ENCODE peak calls at places on chromosome 14, in nine cellular contexts. L is heart left ventricle, Y is body of pancreas, C is HepG2, W is breast epithelium, G is upper lobe of left lung, Q is IMR-90, J is K562, I is ovary. Z is an unnamed sample.

GRCh38 chr14:55097894-55098560 is 31.0 kb upstream of the LGALS3 start:
- DNase-seq in C (no peak), Y (no peak), G (peak), Q (no peak), W (no peak), J (no peak), L (no peak), I (no peak), Z (no peak)

GRCh38 chr14:52883658-52884057 is 67.2 kb downstream of the FERMT2 start:
- DNase-seq in Q (no peak), L (no peak), G (no peak), W (no peak), J (no peak), Y (no peak), C (no peak), I (no peak), Z (no peak)

GRCh38 chr14:34439090-34439489 is 22.9 kb downstream of the SPTSSA start:
- DNase-seq in L (no peak), Y (no peak), C (no peak), J (no peak), W (no peak), G (no peak), I (no peak), Q (no peak), Z (no peak)

GRCh38 chr14:95256011-95256775 is 63.5 kb downstream of the CLMN start:
- DNase-seq in G (no peak), I (no peak), C (no peak), L (no peak), Q (no peak), W (no peak), J (no peak), Y (no peak), Z (no peak)

GRCh38 chr14:37376944-37377609 is 179.3 kb downstream of the MIPOL1 start:
- DNase-seq in C (no peak), I (no peak), Q (no peak), Y (no peak), L (no peak), J (no peak), W (no peak), G (no peak), Z (no peak)

GRCh38 chr14:52391866-52392600 is 77.9 kb downstream of the PTGER2 start:
- DNase-seq in W (no peak), G (no peak), L (no peak), I (no peak), Q (peak), C (no peak), J (no peak), Y (no peak), Z (peak)

GRCh38 chr14:85217412-85217811 is 312.5 kb upstream of the FLRT2 start:
- DNase-seq in Y (no peak), J (no peak), L (no peak), C (no peak), I (no peak), W (no peak), Q (peak), G (no peak), Z (no peak)

GRCh38 chr14:50659327-50659974 is 8.7 kb downstream of the SAV1 start:
- DNase-seq in J (no peak), I (no peak), G (peak), W (peak), C (no peak), L (no peak), Y (peak), Q (no peak), Z (no peak)

GRCh38 chr14:72810201-72810600 is 83.7 kb downstream of the DPF3 start:
- DNase-seq in J (no peak), G (no peak), Q (no peak), C (no peak), W (no peak), L (no peak), I (no peak), Y (no peak), Z (no peak)

GRCh38 chr14:31096255-31096654 is 70.1 kb upstream of the STRN3 start:
- DNase-seq in J (no peak), I (no peak), C (no peak), W (no peak), Q (peak), G (no peak), Y (no peak), L (no peak), Z (no peak)

GRCh38 chr14:64137657-64138290 is 156.4 kb downstream of the ESR2 start:
- DNase-seq in Y (peak), G (no peak), L (no peak), Q (peak), I (peak), J (peak), C (no peak), W (no peak), Z (no peak)

GRCh38 chr14:50489851-50490250 is 42.5 kb downstream of the MAP4K5 start:
- DNase-seq in G (no peak), W (no peak), I (no peak), L (no peak), C (no peak), J (no peak), Q (no peak), Y (no peak), Z (no peak)

GRCh38 chr14:90399541-90400444 is 3.0 kb downstream of the CALM1 start:
- DNase-seq in L (peak), W (peak), Q (peak), J (peak), C (peak), I (peak), G (peak), Y (peak), Z (peak)

GRCh38 chr14:61177279-61178225 is 103.6 kb downstream of the TMEM30B start:
- DNase-seq in I (no peak), G (no peak), W (no peak), Q (peak), C (no peak), Y (no peak), J (no peak), L (no peak), Z (peak)

GRCh38 chr14:88872976-88873375 is 48.5 kb downstream of the TTC8 start:
- DNase-seq in Q (no peak), W (no peak), I (no peak), L (no peak), J (no peak), Y (no peak), G (no peak), C (no peak), Z (no peak)

GRCh38 chr14:75223664-75224154 is 47.3 kb upstream of the TMED10 start:
- DNase-seq in Q (peak), W (no peak), Y (peak), C (no peak), I (no peak), J (no peak), L (peak), G (peak), Z (no peak)

GRCh38 chr14:76434220-76434619 is 58.3 kb downstream of the ESRRB start:
- DNase-seq in Y (no peak), G (no peak), C (no peak), Q (no peak), J (no peak), W (no peak), I (no peak), L (no peak), Z (no peak)

GRCh38 chr14:75289840-75290388 is 11.3 kb downstream of the FOS start:
- DNase-seq in Y (no peak), J (no peak), C (no peak), I (no peak), L (no peak), Q (no peak), W (no peak), G (peak), Z (no peak)

GRCh38 chr14:24206260-24207103 is 986 bp downstream of the TSSK4 start:
- DNase-seq in J (no peak), I (no peak), G (no peak), Q (no peak), C (no peak), L (no peak), W (no peak), Y (peak), Z (no peak)

GRCh38 chr14:69326611-69327010 is 66.7 kb downstream of the GALNT16 start:
- DNase-seq in G (no peak), I (no peak), Y (peak), J (no peak), W (no peak), C (no peak), L (no peak), Q (no peak), Z (no peak)

GRCh38 chr14:35416108-35416750 is 11.7 kb upstream of the NFKBIA start:
- DNase-seq in J (no peak), Y (no peak), L (no peak), Q (no peak), G (no peak), I (no peak), W (no peak), C (no peak), Z (no peak)

GRCh38 chr14:88791252-88791621 is 1.5 kb downstream of the EML5 start:
- DNase-seq in L (no peak), Q (no peak), I (no peak), J (no peak), G (no peak), W (no peak), Y (no peak), C (no peak), Z (no peak)

GRCh38 chr14:58863576-58864345 is 226.0 kb downstream of the DACT1 start:
- DNase-seq in C (no peak), J (no peak), Y (no peak), G (no peak), Q (peak), W (no peak), L (no peak), I (no peak), Z (no peak)

GRCh38 chr14:71645656-71646055 is 286.6 kb upstream of the RGS6 start:
- DNase-seq in Q (peak), L (no peak), W (no peak), G (no peak), C (no peak), Y (no peak), J (no peak), I (no peak), Z (no peak)

GRCh38 chr14:60561845-60562746 is 53.1 kb downstream of the SIX6 start:
- DNase-seq in C (peak), G (no peak), Q (peak), I (peak), J (peak), L (peak), Y (peak), W (no peak), Z (peak)

GRCh38 chr14:103131580-103131979 is 8.3 kb downstream of the TNFAIP2 start:
- DNase-seq in C (no peak), L (no peak), Q (no peak), J (no peak), W (no peak), I (peak), G (no peak), Y (no peak), Z (no peak)

GRCh38 chr14:90061849-90062794 is at the start of gene KCNK13:
- DNase-seq in J (no peak), C (no peak), Q (no peak), W (no peak), L (peak), Y (no peak), G (peak), I (no peak), Z (no peak)

GRCh38 chr14:88616697-88617096 is 53.9 kb downstream of the ZC3H14 start:
- DNase-seq in Q (no peak), J (no peak), G (no peak), C (no peak), I (no peak), W (no peak), L (no peak), Y (no peak), Z (no peak)

GRCh38 chr14:99287269-99287942 is 15.4 kb upstream of the BCL11B start:
- DNase-seq in L (no peak), I (no peak), Y (no peak), J (no peak), C (no peak), G (no peak), Q (no peak), W (no peak), Z (no peak)

GRCh38 chr14:73491256-73491976 is 683 bp downstream of the RIOX1 start:
- DNase-seq in W (peak), Y (peak), C (peak), G (peak), Q (peak), I (peak), L (peak), J (peak), Z (peak)

GRCh38 chr14:101175731-101176534 is 272.4 kb upstream of the RTL1 start:
- DNase-seq in C (no peak), J (no peak), Y (no peak), Q (no peak), I (no peak), W (no peak), G (no peak), L (no peak), Z (no peak)

GRCh38 chr14:71465316-71465715 is 466.9 kb upstream of the RGS6 start:
- DNase-seq in I (no peak), J (no peak), Q (peak), C (no peak), W (no peak), L (no peak), G (no peak), Y (no peak), Z (no peak)

GRCh38 chr14:104639889-104640548 is 35.4 kb upstream of the TMEM179 start:
- DNase-seq in Y (peak), C (peak), G (peak), Q (peak), I (peak), J (peak), W (no peak), L (peak), Z (peak)

GRCh38 chr14:104872469-104873341 is 7.6 kb downstream of the CEP170B start:
- DNase-seq in L (peak), W (no peak), I (no peak), Y (no peak), C (no peak), J (no peak), Q (peak), G (no peak), Z (peak)

GRCh38 chr14:34498684-34499412 is 36.8 kb upstream of the SPTSSA start:
- DNase-seq in Y (peak), C (peak), I (no peak), G (no peak), L (no peak), J (no peak), Q (peak), W (no peak), Z (no peak)

GRCh38 chr14:77822741-77823140 is 22.8 kb downstream of the ADCK1 start:
- DNase-seq in G (no peak), L (no peak), C (no peak), I (no peak), Q (no peak), J (peak), Y (no peak), W (no peak), Z (no peak)

DNA sequence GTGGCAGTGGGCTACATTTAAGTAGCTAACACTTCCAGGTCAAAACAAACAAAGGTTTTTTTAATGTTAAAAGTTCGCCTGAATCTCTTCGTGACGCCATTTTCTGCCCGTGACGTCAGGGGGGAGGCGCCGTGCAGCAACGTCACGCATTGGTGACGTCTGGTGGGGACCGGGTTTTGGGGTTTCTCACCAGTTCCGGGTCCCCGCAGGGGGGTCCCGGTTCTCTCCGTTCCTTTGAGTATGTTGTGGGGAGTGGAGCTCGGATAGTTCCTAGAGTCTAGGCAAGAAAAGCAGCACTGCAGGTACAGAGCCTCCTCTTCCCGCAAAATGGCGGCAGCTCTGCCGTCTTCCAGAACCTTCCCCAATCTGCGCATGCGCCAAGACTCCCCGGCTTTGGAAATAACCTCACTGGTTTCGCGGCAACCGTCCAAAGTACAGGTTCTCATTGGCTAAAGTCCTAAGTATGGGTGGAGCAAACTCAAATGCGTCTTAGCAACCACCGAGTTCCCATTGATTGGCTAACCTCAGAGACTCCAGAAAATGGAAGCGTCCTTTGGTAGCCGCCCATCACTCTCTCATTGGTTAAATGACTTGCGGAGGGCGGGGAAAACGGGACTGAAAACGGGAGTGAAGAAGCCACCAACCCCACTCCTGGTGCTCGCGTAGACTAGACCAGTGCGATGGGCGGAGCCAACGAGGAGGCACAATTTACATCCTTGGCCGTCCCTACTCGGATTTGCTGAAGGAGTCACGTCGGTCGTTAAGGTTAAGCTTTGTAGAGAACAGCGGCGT is at the start of gene RBM23:
- DNase-seq in L (peak), Q (peak), G (peak), W (peak), Y (peak), J (peak), I (peak), C (peak), Z (peak)
- TF ChIP-seq POLR2A in L (peak), Q (peak), G (peak), W (peak), Y (peak), J (peak), I (peak), C (no peak), Z (peak)

GRCh38 chr14:96394047-96394815 is 2.3 kb downstream of the AK7 start:
- DNase-seq in W (no peak), I (no peak), C (no peak), G (no peak), Y (no peak), J (no peak), L (no peak), Q (no peak), Z (no peak)

GRCh38 chr14:96393292-96393691 is 1.4 kb downstream of the AK7 start:
- DNase-seq in C (no peak), I (no peak), J (no peak), W (no peak), L (no peak), Y (no peak), G (no peak), Q (no peak), Z (no peak)

GRCh38 chr14:96390965-96391292 is 999 bp upstream of the AK7 start:
- DNase-seq in C (no peak), G (no peak), L (no peak), W (no peak), J (no peak), I (no peak), Y (no peak), Q (no peak), Z (no peak)

GRCh38 chr14:96391293-96392118 is 422 bp upstream of the AK7 start:
- DNase-seq in Y (peak), W (peak), I (peak), L (peak), G (peak), C (peak), Q (peak), J (peak), Z (peak)
- TF ChIP-seq POLR2A in Y (peak), W (no peak), I (no peak), L (no peak), G (no peak), C (peak), Q (peak), J (peak), Z (peak)

GRCh38 chr14:66422019-66422946 is 63.9 kb upstream of the CCDC196 start:
- DNase-seq in G (no peak), J (no peak), Q (no peak), C (no peak), Y (no peak), L (no peak), I (no peak), W (no peak), Z (no peak)
- TF ChIP-seq POLR2A in G (no peak), J (no peak), Q (no peak), C (no peak), Y (no peak), L (no peak), I (no peak), W (no peak), Z (no peak)

GRCh38 chr14:26596722-26597030 is 1.2 kb downstream of the NOVA1 start:
- DNase-seq in Y (peak), I (peak), C (no peak), Q (peak), J (no peak), W (no peak), G (no peak), L (peak), Z (no peak)

GRCh38 chr14:26595922-26596721 is 1.7 kb downstream of the NOVA1 start:
- DNase-seq in I (no peak), Y (no peak), C (no peak), J (no peak), G (no peak), Q (no peak), W (no peak), L (no peak), Z (no peak)

GRCh38 chr14:26597136-26598080 is at the start of gene NOVA1:
- DNase-seq in Y (peak), I (peak), J (no peak), W (no peak), Q (no peak), C (no peak), G (no peak), L (peak), Z (no peak)

GRCh38 chr14:26598672-26599131 is 869 bp upstream of the NOVA1 start:
- DNase-seq in C (no peak), G (no peak), L (no peak), J (no peak), Q (no peak), Y (no peak), I (no peak), W (no peak), Z (no peak)

DNA sequence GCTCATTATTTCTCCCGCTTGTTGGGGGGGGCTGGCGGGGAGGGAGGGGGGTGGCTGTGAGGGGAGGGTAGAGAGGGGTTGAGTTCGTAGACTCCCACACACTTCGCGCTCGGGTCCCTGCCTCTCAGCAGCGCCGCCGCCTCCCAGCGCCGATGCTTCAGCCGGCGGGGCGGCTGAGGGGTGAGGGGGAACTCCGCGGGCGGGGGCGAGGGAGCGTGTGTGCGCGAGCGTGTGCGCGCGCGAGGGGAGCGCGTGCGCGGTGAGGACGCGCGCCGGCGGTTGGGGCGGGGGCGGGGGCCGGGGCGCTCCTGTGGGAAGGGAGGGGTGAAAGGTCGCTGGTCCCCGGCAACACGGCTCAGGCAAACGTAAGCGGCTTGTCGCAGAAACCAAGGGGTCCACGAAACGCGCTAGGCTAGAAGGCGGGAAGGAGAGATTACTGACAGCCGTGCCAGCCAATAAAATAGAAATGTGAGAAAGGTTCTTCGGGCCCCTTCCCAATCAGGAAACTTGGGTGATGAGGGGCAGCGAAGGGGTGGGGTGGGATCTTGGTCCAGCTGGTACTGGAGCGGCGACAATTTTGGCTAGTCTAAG is 343 bp upstream of the NOVA1 start:
- DNase-seq in L (peak), G (peak), W (peak), Y (peak), I (peak), J (peak), C (peak), Q (peak), Z (peak)
- TF ChIP-seq POLR2A in L (peak), G (no peak), W (no peak), Y (no peak), I (no peak), J (no peak), C (no peak), Q (no peak), Z (no peak)

Z was measured in H54.